ENCODE peak calls at places on chromosomes 13 and 19, in four cellular contexts. A is DND-41, L is cardiac muscle cell, H is SJSA1. S is an unnamed sample.

GRCh38 chr19:30557927-30558557 is 185.9 kb downstream of the ZNF536 start:
- DNase-seq in L (no peak), A (no peak), H (no peak), S (no peak)

GRCh38 chr13:62556973-62557372 is 1141.3 kb upstream of the PCDH20 start:
- DNase-seq in H (no peak), L (no peak), A (no peak), S (no peak)

GRCh38 chr19:12842511-12842910 is 4.2 kb downstream of the MAST1 start:
- DNase-seq in L (no peak), A (no peak), H (no peak), S (no peak)

GRCh38 chr13:63367522-63368198 is 1952.0 kb upstream of the PCDH20 start:
- DNase-seq in A (no peak), L (no peak), H (no peak), S (no peak)

GRCh38 chr13:88183440-88183839 is 512.3 kb downstream of the SLITRK5 start:
- DNase-seq in L (no peak), A (no peak), H (no peak), S (no peak)

GRCh38 chr13:34011552-34012085 is 193.7 kb downstream of the RFC3 start:
- DNase-seq in L (peak; percentile 11), A (no peak), H (no peak), S (no peak)

GRCh38 chr13:102555914-102556553 is 40.8 kb upstream of the TPP2 start:
- DNase-seq in A (peak; percentile 15), H (peak; percentile 19), L (peak; percentile 9), S (peak; percentile 30)

GRCh38 chr13:30382836-30383525 is 39.3 kb upstream of the UBE2L5 start:
- DNase-seq in A (peak; percentile 80), H (no peak), L (no peak), S (no peak)

GRCh38 chr19:32751066-32751465 is 31.5 kb downstream of the TDRD12 start:
- DNase-seq in L (no peak), H (no peak), A (no peak), S (no peak)

GRCh38 chr19:8307400-8307964 is 676 bp downstream of the CD320 start:
- DNase-seq in H (no peak), L (no peak), A (peak; percentile 34), S (peak; percentile 40)

GRCh38 chr19:51329411-51329810 is 12.5 kb downstream of the VSIG10L start:
- DNase-seq in H (no peak), L (no peak), A (no peak), S (no peak)

GRCh38 chr19:43901395-43902390 is 33.4 kb downstream of the ZNF45 start:
- DNase-seq in A (no peak), H (peak; percentile 68), L (peak; percentile 90), S (peak; percentile 32)

GRCh38 chr13:99275093-99275469 is 16.9 kb upstream of the GPR18 start:
- DNase-seq in A (peak; percentile 67), H (no peak), L (no peak), S (peak; percentile 54)

GRCh38 chr13:30605052-30605451 is 12.7 kb upstream of the USPL1 start:
- DNase-seq in H (no peak), A (no peak), L (no peak), S (no peak)

GRCh38 chr13:34294483-34295129 is 476.7 kb downstream of the RFC3 start:
- DNase-seq in A (no peak), H (no peak), L (peak; percentile 2), S (no peak)

GRCh38 chr13:110518150-110518525 is 43.4 kb downstream of the RAB20 start:
- DNase-seq in H (no peak), L (no peak), A (no peak), S (no peak)
- H3K27ac ChIP-seq in H (no peak overlapping the region), L (no peak overlapping the region), A (no peak overlapping the region), S (no peak overlapping the region)

DNA sequence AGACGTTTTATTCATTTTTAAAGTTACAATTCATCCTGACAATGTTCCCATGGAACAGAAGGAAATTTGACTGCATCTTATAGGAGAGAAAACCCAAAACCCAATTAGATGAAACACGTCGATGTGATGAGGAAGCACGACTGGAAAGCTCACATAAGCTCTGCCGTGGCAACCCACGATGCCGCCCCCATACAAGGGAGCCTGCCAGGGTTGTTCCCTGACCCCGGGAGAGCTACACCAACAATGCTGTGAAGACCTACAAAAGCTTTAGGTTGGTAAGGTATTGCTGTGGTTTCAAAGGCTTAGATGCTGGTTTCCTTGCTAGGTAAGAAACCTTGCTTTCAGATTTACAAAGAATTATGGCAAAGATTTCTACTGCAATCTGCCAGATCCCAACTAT is 393.1 kb downstream of the KLF12 start:
- DNase-seq in H (no peak), A (no peak), L (no peak), S (no peak)
- H3K4me1 ChIP-seq in H (no peaks in the 10 kb centered on the region), A (no peaks in the 10 kb centered on the region), L (no peaks in the 10 kb centered on the region), S (peaks cover 18% of the 10 kb centered on the region)

DNA sequence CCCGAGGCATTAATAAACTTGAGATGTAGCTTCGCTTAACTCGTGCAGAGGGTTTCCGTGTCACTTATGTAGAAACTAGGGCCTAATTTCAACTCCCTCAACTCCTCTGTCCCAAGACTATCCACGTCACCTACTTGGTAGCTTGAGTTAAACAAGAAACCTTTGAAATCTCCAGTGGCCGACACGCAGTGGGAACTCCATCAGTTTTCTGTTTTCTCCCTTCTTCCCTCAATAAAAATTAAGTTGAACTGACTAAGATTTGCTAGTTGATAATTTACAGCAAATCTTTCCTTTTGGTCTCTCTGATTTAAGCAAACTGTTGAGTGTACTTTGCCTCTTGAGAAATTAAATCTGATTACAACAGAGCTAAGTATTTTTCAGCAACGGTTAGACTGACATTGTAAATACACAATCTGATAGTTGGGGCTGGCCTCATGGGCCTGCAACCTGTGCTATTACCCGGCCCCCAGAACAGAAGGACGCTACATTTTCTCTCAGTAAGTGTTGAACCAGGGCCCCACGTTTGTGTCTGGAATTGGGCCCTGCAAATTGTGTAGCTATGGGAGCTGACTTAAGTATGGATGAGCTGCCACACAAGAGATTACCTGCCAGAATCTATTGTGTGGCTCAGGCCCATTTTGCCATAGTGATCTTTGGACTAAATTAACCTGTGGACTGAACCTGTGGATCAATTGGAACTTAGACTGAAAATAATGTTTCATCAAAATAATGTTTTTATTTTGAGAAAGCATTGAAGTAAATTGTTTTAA is 692 bp upstream of the ESD start:
- DNase-seq in H (no peak), L (no peak), A (no peak), S (no peak)
- H3K27ac ChIP-seq in H (peak overlapping the region; percentile 71), L (peak overlapping the region; percentile 82), A (peak overlapping the region; percentile 98), S (peak overlapping the region; percentile 72)

GRCh38 chr13:69199664-69200063 is 908.0 kb upstream of the ATXN8OS start:
- DNase-seq in H (no peak), L (peak; percentile 28), A (no peak), S (no peak)
- H3K4me1 ChIP-seq in H (no peaks in the 10 kb centered on the region), L (peaks cover 8% of the 10 kb centered on the region), A (no peaks in the 10 kb centered on the region), S (no peaks in the 10 kb centered on the region)

GRCh38 chr13:97555034-97555433 is 121.1 kb downstream of the RAP2A start:
- DNase-seq in A (no peak), H (no peak), L (no peak), S (no peak)

GRCh38 chr13:97559030-97559429 is 125.1 kb downstream of the RAP2A start:
- DNase-seq in L (no peak), A (no peak), H (no peak), S (no peak)

GRCh38 chr13:97562962-97563361 is 129.0 kb downstream of the RAP2A start:
- DNase-seq in L (no peak), A (no peak), H (no peak), S (no peak)

GRCh38 chr13:97561182-97561581 is 127.2 kb downstream of the RAP2A start:
- DNase-seq in A (no peak), L (no peak), H (no peak), S (no peak)

GRCh38 chr13:97559981-97560380 is 126.0 kb downstream of the RAP2A start:
- DNase-seq in H (no peak), L (no peak), A (no peak), S (no peak)
- H3K27ac ChIP-seq in H (no peak overlapping the region), L (no peak overlapping the region), A (no peak overlapping the region), S (no peak overlapping the region)

DNA sequence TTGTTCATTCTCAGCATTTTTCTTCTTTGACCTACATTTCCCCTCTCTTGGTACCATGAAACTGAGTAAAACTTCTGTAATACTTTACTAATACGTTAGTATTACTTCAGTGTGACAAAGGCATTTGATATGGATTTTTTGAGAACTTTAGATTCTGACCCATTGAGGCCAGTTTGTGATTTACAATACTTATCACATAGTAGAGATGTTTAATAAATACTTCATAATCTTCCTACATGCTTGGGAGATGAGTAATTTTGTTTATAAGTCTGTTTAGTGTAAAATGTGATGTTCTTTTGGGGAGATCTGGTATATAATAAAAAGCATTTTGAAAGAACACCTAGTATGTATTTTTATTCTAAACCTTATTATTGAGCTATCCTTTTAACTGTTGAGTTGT is 29.7 kb downstream of the GTF2F2 start:
- DNase-seq in A (no peak), L (no peak), H (peak; percentile 6), S (no peak)
- H3K4me1 ChIP-seq in A (no peaks in the 10 kb centered on the region), L (no peaks in the 10 kb centered on the region), H (peaks cover 4% of the 10 kb centered on the region), S (no peaks in the 10 kb centered on the region)

DNA sequence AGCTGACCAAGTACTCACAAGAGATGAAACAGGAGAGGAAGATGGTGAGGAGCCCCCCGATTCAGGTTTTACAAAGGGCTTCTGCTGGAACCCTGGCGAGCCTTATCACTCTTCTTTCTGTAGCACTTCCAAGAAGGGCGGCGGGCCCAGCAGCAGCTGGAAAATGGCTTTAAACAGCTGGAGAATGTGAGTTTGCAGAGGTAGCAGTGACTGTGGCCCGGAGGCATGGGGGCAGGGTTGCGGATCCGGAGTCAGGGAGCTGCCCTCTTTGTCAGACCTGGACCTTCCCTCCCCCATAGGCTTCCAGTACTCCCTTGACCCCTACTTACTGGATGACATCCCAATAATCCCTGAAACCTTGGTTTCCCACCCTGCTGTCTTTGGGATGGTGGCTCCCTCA is 3.6 kb downstream of the TRIP10 start:
- DNase-seq in H (no peak), L (no peak), A (no peak), S (no peak)
- H3K27ac ChIP-seq in H (no peak overlapping the region), L (peak overlapping the region; percentile 89), A (no peak overlapping the region), S (no peak overlapping the region)

GRCh38 chr19:5042556-5042955 is 73.6 kb downstream of the KDM4B start:
- DNase-seq in L (no peak), H (no peak), A (no peak), S (no peak)

GRCh38 chr19:5039642-5040543 is 71.0 kb downstream of the KDM4B start:
- DNase-seq in H (no peak), L (no peak), A (no peak), S (no peak)

GRCh38 chr19:5038631-5039271 is 69.8 kb downstream of the KDM4B start:
- DNase-seq in A (peak; percentile 45), L (no peak), H (peak; percentile 30), S (no peak)

GRCh38 chr19:5041168-5042038 is 72.5 kb downstream of the KDM4B start:
- DNase-seq in H (no peak), A (no peak), L (no peak), S (no peak)

DNA sequence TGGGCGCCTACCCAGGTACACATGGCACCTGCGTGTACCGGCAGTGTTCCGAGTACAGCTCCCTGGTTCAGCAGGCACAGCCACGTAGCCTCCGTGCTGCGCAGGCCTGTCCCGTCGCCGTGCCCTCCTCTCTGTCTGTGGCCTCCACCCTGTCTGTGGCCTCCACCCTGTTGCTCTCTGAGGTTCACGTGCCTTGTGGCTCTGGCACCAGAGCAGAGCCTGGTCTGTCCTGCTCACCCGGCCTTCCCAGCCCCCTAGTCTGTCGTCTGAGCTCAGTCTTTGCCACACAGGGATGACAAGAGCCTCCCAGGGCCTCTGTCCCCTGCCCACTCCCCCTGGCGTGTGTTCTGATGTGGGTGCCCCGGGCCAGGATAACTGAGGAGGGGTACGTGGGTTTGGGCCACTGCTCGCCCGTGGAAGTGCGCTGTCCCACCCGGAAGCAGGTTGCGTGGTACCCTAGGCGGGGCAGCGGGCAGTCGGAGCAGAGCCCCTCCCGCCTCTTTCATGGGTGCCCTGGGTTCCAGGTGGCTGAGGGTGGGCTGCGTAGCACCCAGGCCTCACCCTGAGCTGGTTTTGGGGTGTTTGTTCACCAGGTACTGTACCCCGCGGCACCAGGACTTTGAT is 71.7 kb downstream of the KDM4B start:
- DNase-seq in A (no peak), H (no peak), L (no peak), S (no peak)
- H3K4me1 ChIP-seq in A (no peaks in the 10 kb centered on the region), H (peaks cover 37% of the 10 kb centered on the region), L (peaks cover 17% of the 10 kb centered on the region), S (no peaks in the 10 kb centered on the region)

S was measured in CD4-positive, alpha-beta memory T cell.